ENCODE peak calls at places on chromosome 17, in five cellular contexts. One of them, this sample, is unnamed.

GRCh38 chr17:63332286-63332685 is 113.8 kb downstream of the CYB561 start:
- DNase-seq in lower leg skin: no peak
- DNase-seq in progenitor cell of endocrine pancreas: no peak
- DNase-seq in activated CD8-positive, alpha-beta T cell treated with anti-CD3 and anti-CD28 coated beads for 36 hours: no peak
- DNase-seq in GM13976: no peak
- DNase-seq in this sample: no peak

GRCh38 chr17:77304746-77305473 is 164.1 kb downstream of the SEC14L1 start:
- DNase-seq in activated CD8-positive, alpha-beta T cell treated with anti-CD3 and anti-CD28 coated beads for 36 hours: no peak
- DNase-seq in lower leg skin: no peak
- DNase-seq in GM13976: no peak
- DNase-seq in progenitor cell of endocrine pancreas: no peak
- DNase-seq in this sample: no peak

GRCh38 chr17:31815212-31815611 is 43.8 kb downstream of the COPRS start:
- DNase-seq in progenitor cell of endocrine pancreas: no peak
- DNase-seq in activated CD8-positive, alpha-beta T cell treated with anti-CD3 and anti-CD28 coated beads for 36 hours: no peak
- DNase-seq in GM13976: no peak
- DNase-seq in lower leg skin: no peak
- DNase-seq in this sample: no peak

GRCh38 chr17:74962622-74963394 is 9.8 kb downstream of the HID1 start:
- DNase-seq in lower leg skin: no peak
- DNase-seq in GM13976: no peak
- DNase-seq in progenitor cell of endocrine pancreas: no peak
- DNase-seq in activated CD8-positive, alpha-beta T cell treated with anti-CD3 and anti-CD28 coated beads for 36 hours: no peak
- DNase-seq in this sample: no peak

GRCh38 chr17:73819440-73820395 is 175.5 kb upstream of the SDK2 start:
- DNase-seq in progenitor cell of endocrine pancreas: no peak
- DNase-seq in activated CD8-positive, alpha-beta T cell treated with anti-CD3 and anti-CD28 coated beads for 36 hours: no peak
- DNase-seq in GM13976: no peak
- DNase-seq in lower leg skin: no peak
- DNase-seq in this sample: no peak

GRCh38 chr17:69762766-69763165 is 312.3 kb upstream of the KCNJ16 start:
- DNase-seq in progenitor cell of endocrine pancreas: no peak
- DNase-seq in activated CD8-positive, alpha-beta T cell treated with anti-CD3 and anti-CD28 coated beads for 36 hours: no peak
- DNase-seq in lower leg skin: no peak
- DNase-seq in GM13976: no peak
- DNase-seq in this sample: no peak

GRCh38 chr17:49887086-49887743 is 39.3 kb upstream of the TAC4 start:
- DNase-seq in activated CD8-positive, alpha-beta T cell treated with anti-CD3 and anti-CD28 coated beads for 36 hours: no peak
- DNase-seq in lower leg skin: peak
- DNase-seq in progenitor cell of endocrine pancreas: peak
- DNase-seq in GM13976: no peak
- DNase-seq in this sample: no peak

GRCh38 chr17:35448214-35448898 is at the start of gene SLFN13:
- DNase-seq in lower leg skin: peak
- DNase-seq in activated CD8-positive, alpha-beta T cell treated with anti-CD3 and anti-CD28 coated beads for 36 hours: peak
- DNase-seq in progenitor cell of endocrine pancreas: peak
- DNase-seq in GM13976: peak
- DNase-seq in this sample: peak

GRCh38 chr17:74691151-74691550 is 21.6 kb downstream of the CD300LF start:
- DNase-seq in activated CD8-positive, alpha-beta T cell treated with anti-CD3 and anti-CD28 coated beads for 36 hours: no peak
- DNase-seq in lower leg skin: no peak
- DNase-seq in GM13976: no peak
- DNase-seq in progenitor cell of endocrine pancreas: no peak
- DNase-seq in this sample: no peak

GRCh38 chr17:31780436-31780835 is 78.6 kb downstream of the COPRS start:
- DNase-seq in lower leg skin: no peak
- DNase-seq in activated CD8-positive, alpha-beta T cell treated with anti-CD3 and anti-CD28 coated beads for 36 hours: no peak
- DNase-seq in progenitor cell of endocrine pancreas: no peak
- DNase-seq in GM13976: no peak
- DNase-seq in this sample: no peak

GRCh38 chr17:47297661-47298400 is 25.9 kb upstream of the EFCAB13 start:
- DNase-seq in lower leg skin: no peak
- DNase-seq in progenitor cell of endocrine pancreas: no peak
- DNase-seq in GM13976: no peak
- DNase-seq in activated CD8-positive, alpha-beta T cell treated with anti-CD3 and anti-CD28 coated beads for 36 hours: no peak
- DNase-seq in this sample: no peak

GRCh38 chr17:48472485-48473281 is 42.7 kb upstream of the SKAP1 start:
- DNase-seq in progenitor cell of endocrine pancreas: no peak
- DNase-seq in activated CD8-positive, alpha-beta T cell treated with anti-CD3 and anti-CD28 coated beads for 36 hours: no peak
- DNase-seq in GM13976: no peak
- DNase-seq in lower leg skin: no peak
- DNase-seq in this sample: no peak

GRCh38 chr17:2239882-2240430 is 63.6 kb downstream of the SMG6 start:
- DNase-seq in activated CD8-positive, alpha-beta T cell treated with anti-CD3 and anti-CD28 coated beads for 36 hours: peak
- DNase-seq in progenitor cell of endocrine pancreas: no peak
- DNase-seq in GM13976: peak
- DNase-seq in lower leg skin: peak
- DNase-seq in this sample: peak

GRCh38 chr17:282912-283882 is 69.4 kb downstream of the RPH3AL start:
- DNase-seq in progenitor cell of endocrine pancreas: no peak
- DNase-seq in lower leg skin: no peak
- DNase-seq in GM13976: no peak
- DNase-seq in activated CD8-positive, alpha-beta T cell treated with anti-CD3 and anti-CD28 coated beads for 36 hours: no peak
- DNase-seq in this sample: no peak

GRCh38 chr17:45293413-45294211 is 23.2 kb downstream of the MAP3K14 start:
- DNase-seq in activated CD8-positive, alpha-beta T cell treated with anti-CD3 and anti-CD28 coated beads for 36 hours: peak
- DNase-seq in progenitor cell of endocrine pancreas: no peak
- DNase-seq in GM13976: peak
- DNase-seq in lower leg skin: peak
- DNase-seq in this sample: no peak

GRCh38 chr17:45389354-45389753 is 43.3 kb downstream of the ARHGAP27 start:
- DNase-seq in progenitor cell of endocrine pancreas: no peak
- DNase-seq in GM13976: no peak
- DNase-seq in activated CD8-positive, alpha-beta T cell treated with anti-CD3 and anti-CD28 coated beads for 36 hours: no peak
- DNase-seq in lower leg skin: no peak
- DNase-seq in this sample: no peak

GRCh38 chr17:1487939-1488825 is 4.3 kb downstream of the MYO1C start:
- DNase-seq in GM13976: peak
- DNase-seq in activated CD8-positive, alpha-beta T cell treated with anti-CD3 and anti-CD28 coated beads for 36 hours: peak
- DNase-seq in progenitor cell of endocrine pancreas: peak
- DNase-seq in lower leg skin: peak
- DNase-seq in this sample: peak

GRCh38 chr17:69864531-69864930 is 210.5 kb upstream of the KCNJ16 start:
- DNase-seq in GM13976: no peak
- DNase-seq in progenitor cell of endocrine pancreas: no peak
- DNase-seq in lower leg skin: no peak
- DNase-seq in activated CD8-positive, alpha-beta T cell treated with anti-CD3 and anti-CD28 coated beads for 36 hours: no peak
- DNase-seq in this sample: no peak

GRCh38 chr17:45230787-45231480 is 9.2 kb downstream of the FMNL1 start:
- DNase-seq in GM13976: no peak
- DNase-seq in activated CD8-positive, alpha-beta T cell treated with anti-CD3 and anti-CD28 coated beads for 36 hours: no peak
- DNase-seq in progenitor cell of endocrine pancreas: no peak
- DNase-seq in lower leg skin: no peak
- DNase-seq in this sample: no peak

GRCh38 chr17:17109896-17110295 is 67.6 kb downstream of the MPRIP start:
- DNase-seq in progenitor cell of endocrine pancreas: no peak
- DNase-seq in lower leg skin: peak
- DNase-seq in activated CD8-positive, alpha-beta T cell treated with anti-CD3 and anti-CD28 coated beads for 36 hours: peak
- DNase-seq in GM13976: no peak
- DNase-seq in this sample: no peak

GRCh38 chr17:80219777-80220708 is at the start of the genes SGSH and SLC26A11:
- DNase-seq in progenitor cell of endocrine pancreas: peak
- DNase-seq in lower leg skin: peak
- DNase-seq in activated CD8-positive, alpha-beta T cell treated with anti-CD3 and anti-CD28 coated beads for 36 hours: peak
- DNase-seq in GM13976: peak
- DNase-seq in this sample: peak

GRCh38 chr17:9306086-9306485 is 269.5 kb downstream of the STX8 start:
- DNase-seq in progenitor cell of endocrine pancreas: no peak
- DNase-seq in activated CD8-positive, alpha-beta T cell treated with anti-CD3 and anti-CD28 coated beads for 36 hours: no peak
- DNase-seq in GM13976: no peak
- DNase-seq in lower leg skin: no peak
- DNase-seq in this sample: no peak

GRCh38 chr17:21388066-21388465 is 11.9 kb downstream of the KCNJ12 start:
- DNase-seq in lower leg skin: no peak
- DNase-seq in progenitor cell of endocrine pancreas: no peak
- DNase-seq in GM13976: no peak
- DNase-seq in activated CD8-positive, alpha-beta T cell treated with anti-CD3 and anti-CD28 coated beads for 36 hours: no peak
- DNase-seq in this sample: no peak

GRCh38 chr17:43171761-43172487 is 910 bp downstream of the NBR1 start:
- DNase-seq in progenitor cell of endocrine pancreas: no peak
- DNase-seq in activated CD8-positive, alpha-beta T cell treated with anti-CD3 and anti-CD28 coated beads for 36 hours: peak
- DNase-seq in GM13976: no peak
- DNase-seq in lower leg skin: peak
- DNase-seq in this sample: no peak

GRCh38 chr17:49969794-49970389 is 902 bp downstream of the DLX4 start:
- DNase-seq in lower leg skin: no peak
- DNase-seq in activated CD8-positive, alpha-beta T cell treated with anti-CD3 and anti-CD28 coated beads for 36 hours: no peak
- DNase-seq in progenitor cell of endocrine pancreas: no peak
- DNase-seq in GM13976: no peak
- DNase-seq in this sample: no peak

GRCh38 chr17:31587462-31587861 is 196.0 kb downstream of the RAB11FIP4 start:
- DNase-seq in activated CD8-positive, alpha-beta T cell treated with anti-CD3 and anti-CD28 coated beads for 36 hours: no peak
- DNase-seq in GM13976: no peak
- DNase-seq in lower leg skin: no peak
- DNase-seq in progenitor cell of endocrine pancreas: no peak
- DNase-seq in this sample: no peak

GRCh38 chr17:40552806-40553693 is 12.2 kb downstream of the CCR7 start:
- DNase-seq in lower leg skin: peak
- DNase-seq in GM13976: peak
- DNase-seq in progenitor cell of endocrine pancreas: no peak
- DNase-seq in activated CD8-positive, alpha-beta T cell treated with anti-CD3 and anti-CD28 coated beads for 36 hours: peak
- DNase-seq in this sample: no peak

GRCh38 chr17:61152898-61153297 is 246.7 kb upstream of the TBX2 start:
- DNase-seq in GM13976: no peak
- DNase-seq in activated CD8-positive, alpha-beta T cell treated with anti-CD3 and anti-CD28 coated beads for 36 hours: no peak
- DNase-seq in lower leg skin: no peak
- DNase-seq in progenitor cell of endocrine pancreas: no peak
- DNase-seq in this sample: no peak

GRCh38 chr17:28253663-28254062 is 65.3 kb upstream of the TMEM97 start:
- DNase-seq in lower leg skin: no peak
- DNase-seq in progenitor cell of endocrine pancreas: no peak
- DNase-seq in GM13976: no peak
- DNase-seq in activated CD8-positive, alpha-beta T cell treated with anti-CD3 and anti-CD28 coated beads for 36 hours: no peak
- DNase-seq in this sample: no peak

GRCh38 chr17:27038676-27039075 is 255.2 kb upstream of the WSB1 start:
- DNase-seq in progenitor cell of endocrine pancreas: no peak
- DNase-seq in GM13976: no peak
- DNase-seq in lower leg skin: no peak
- DNase-seq in activated CD8-positive, alpha-beta T cell treated with anti-CD3 and anti-CD28 coated beads for 36 hours: peak
- DNase-seq in this sample: no peak

GRCh38 chr17:80096531-80097306 is 4.7 kb upstream of the GAA start:
- DNase-seq in lower leg skin: no peak
- DNase-seq in GM13976: no peak
- DNase-seq in activated CD8-positive, alpha-beta T cell treated with anti-CD3 and anti-CD28 coated beads for 36 hours: no peak
- DNase-seq in progenitor cell of endocrine pancreas: no peak
- DNase-seq in this sample: no peak

GRCh38 chr17:71677444-71677843 is 443.4 kb upstream of the SOX9 start:
- DNase-seq in GM13976: no peak
- DNase-seq in activated CD8-positive, alpha-beta T cell treated with anti-CD3 and anti-CD28 coated beads for 36 hours: no peak
- DNase-seq in lower leg skin: no peak
- DNase-seq in progenitor cell of endocrine pancreas: no peak
- DNase-seq in this sample: no peak

GRCh38 chr17:4786516-4786915 is 352 bp upstream of the VMO1 start:
- DNase-seq in progenitor cell of endocrine pancreas: no peak
- DNase-seq in activated CD8-positive, alpha-beta T cell treated with anti-CD3 and anti-CD28 coated beads for 36 hours: no peak
- DNase-seq in lower leg skin: no peak
- DNase-seq in GM13976: peak
- DNase-seq in this sample: no peak

GRCh38 chr17:30584810-30585209 is 107.6 kb downstream of the GOSR1 start:
- DNase-seq in GM13976: no peak
- DNase-seq in lower leg skin: no peak
- DNase-seq in activated CD8-positive, alpha-beta T cell treated with anti-CD3 and anti-CD28 coated beads for 36 hours: no peak
- DNase-seq in progenitor cell of endocrine pancreas: no peak
- DNase-seq in this sample: no peak

GRCh38 chr17:58207451-58207850 is 11.6 kb downstream of the MKS1 start:
- DNase-seq in lower leg skin: no peak
- DNase-seq in activated CD8-positive, alpha-beta T cell treated with anti-CD3 and anti-CD28 coated beads for 36 hours: no peak
- DNase-seq in GM13976: no peak
- DNase-seq in progenitor cell of endocrine pancreas: no peak
- DNase-seq in this sample: no peak
- TF ChIP-seq CTCF in lower leg skin: no peak
- TF ChIP-seq CTCF in activated CD8-positive, alpha-beta T cell treated with anti-CD3 and anti-CD28 coated beads for 36 hours: no peak
- TF ChIP-seq CTCF in GM13976: no peak
- TF ChIP-seq CTCF in progenitor cell of endocrine pancreas: no peak
- TF ChIP-seq CTCF in this sample: no peak

GRCh38 chr17:19508327-19508867 is 25.3 kb upstream of the SLC47A1 start:
- DNase-seq in progenitor cell of endocrine pancreas: peak
- DNase-seq in lower leg skin: no peak
- DNase-seq in activated CD8-positive, alpha-beta T cell treated with anti-CD3 and anti-CD28 coated beads for 36 hours: peak
- DNase-seq in GM13976: no peak
- DNase-seq in this sample: peak

GRCh38 chr17:19510903-19511302 is 22.8 kb upstream of the SLC47A1 start:
- DNase-seq in activated CD8-positive, alpha-beta T cell treated with anti-CD3 and anti-CD28 coated beads for 36 hours: no peak
- DNase-seq in lower leg skin: no peak
- DNase-seq in GM13976: no peak
- DNase-seq in progenitor cell of endocrine pancreas: no peak
- DNase-seq in this sample: no peak

GRCh38 chr17:19502517-19502916 is 31.1 kb upstream of the SLC47A1 start:
- DNase-seq in progenitor cell of endocrine pancreas: no peak
- DNase-seq in lower leg skin: no peak
- DNase-seq in activated CD8-positive, alpha-beta T cell treated with anti-CD3 and anti-CD28 coated beads for 36 hours: peak
- DNase-seq in GM13976: no peak
- DNase-seq in this sample: no peak

GRCh38 chr17:19507673-19508326 is 25.9 kb upstream of the SLC47A1 start:
- DNase-seq in GM13976: peak
- DNase-seq in progenitor cell of endocrine pancreas: peak
- DNase-seq in lower leg skin: peak
- DNase-seq in activated CD8-positive, alpha-beta T cell treated with anti-CD3 and anti-CD28 coated beads for 36 hours: peak
- DNase-seq in this sample: peak
- TF ChIP-seq CTCF in GM13976: no peak
- TF ChIP-seq CTCF in progenitor cell of endocrine pancreas: no peak
- TF ChIP-seq CTCF in lower leg skin: no peak
- TF ChIP-seq CTCF in activated CD8-positive, alpha-beta T cell treated with anti-CD3 and anti-CD28 coated beads for 36 hours: no peak
- TF ChIP-seq CTCF in this sample: no peak

GRCh38 chr17:82604532-82604931 is 43.7 kb downstream of the WDR45B start:
- DNase-seq in GM13976: no peak
- DNase-seq in lower leg skin: no peak
- DNase-seq in activated CD8-positive, alpha-beta T cell treated with anti-CD3 and anti-CD28 coated beads for 36 hours: no peak
- DNase-seq in progenitor cell of endocrine pancreas: no peak
- DNase-seq in this sample: no peak
- TF ChIP-seq CTCF in GM13976: no peak
- TF ChIP-seq CTCF in lower leg skin: no peak
- TF ChIP-seq CTCF in activated CD8-positive, alpha-beta T cell treated with anti-CD3 and anti-CD28 coated beads for 36 hours: no peak
- TF ChIP-seq CTCF in progenitor cell of endocrine pancreas: no peak
- TF ChIP-seq CTCF in this sample: no peak

DNA sequence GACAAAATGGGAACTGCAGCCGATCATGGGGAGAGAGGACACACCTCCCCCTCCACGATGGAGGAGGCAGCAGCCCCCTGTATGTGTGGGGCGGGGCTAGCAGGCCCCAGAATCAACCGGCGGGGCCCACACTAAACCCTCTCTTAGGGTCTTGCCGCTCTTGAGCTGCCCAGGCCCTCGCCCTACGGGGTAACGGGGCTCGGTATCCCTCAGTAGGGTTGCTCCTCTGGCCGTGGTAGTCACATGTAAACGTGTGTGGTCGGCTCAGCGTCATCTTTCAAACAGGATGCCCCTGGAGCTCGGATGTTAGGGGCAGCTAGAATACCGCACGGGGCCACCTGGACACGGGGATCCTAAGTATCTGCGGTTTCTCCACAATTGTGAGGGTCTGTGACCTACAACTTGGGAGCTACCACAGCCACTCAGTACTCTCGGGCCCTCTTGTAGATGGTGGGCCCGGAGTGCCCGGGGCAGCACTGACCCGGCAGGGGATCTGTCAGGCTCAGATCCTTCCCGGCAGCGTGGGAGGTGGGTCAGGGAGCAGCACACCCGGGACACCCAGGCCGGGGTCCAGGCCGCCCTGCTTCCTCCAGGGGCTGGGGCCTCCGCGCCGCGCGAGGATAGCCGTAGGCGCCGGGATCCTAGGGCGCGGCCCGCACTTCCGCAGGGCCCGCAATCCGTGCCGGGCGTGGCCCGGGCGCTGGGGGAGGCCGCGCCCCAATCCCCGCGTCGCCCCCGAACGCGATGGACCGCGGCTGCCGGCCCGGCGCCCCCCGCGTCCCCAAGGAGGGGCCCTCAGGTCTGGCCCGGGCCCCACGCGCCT is 771 bp downstream of the ARHGDIA start:
- DNase-seq in activated CD8-positive, alpha-beta T cell treated with anti-CD3 and anti-CD28 coated beads for 36 hours: peak
- DNase-seq in lower leg skin: no peak
- DNase-seq in GM13976: no peak
- DNase-seq in progenitor cell of endocrine pancreas: no peak
- DNase-seq in this sample: peak
- TF ChIP-seq CTCF in activated CD8-positive, alpha-beta T cell treated with anti-CD3 and anti-CD28 coated beads for 36 hours: no peak
- TF ChIP-seq CTCF in lower leg skin: no peak
- TF ChIP-seq CTCF in GM13976: no peak
- TF ChIP-seq CTCF in progenitor cell of endocrine pancreas: no peak
- TF ChIP-seq CTCF in this sample: no peak

This sample was measured in GM20000.